ENCODE peak calls at places on chromosomes 5 and 9, in seven cellular contexts. M, O, C, I, E, L and R are unnamed samples.

GRCh38 chr9:14221558-14221957 is 92.4 kb downstream of the NFIB start:
- DNase-seq in M (no peak), C (peak), E (peak), I (peak), O (no peak), L (no peak), R (no peak)

GRCh38 chr5:137888875-137889759 is at the start of gene PKD2L2:
- DNase-seq in I (no peak), E (peak), O (peak), M (peak), C (no peak), L (peak), R (peak)

GRCh38 chr9:12826924-12827655 is 52.3 kb downstream of the LURAP1L start:
- DNase-seq in M (no peak), O (no peak), I (no peak), E (no peak), C (no peak), L (no peak), R (no peak)

GRCh38 chr9:133188006-133188842 is 20.8 kb downstream of the OBP2B start:
- DNase-seq in L (no peak), C (peak), O (no peak), M (peak), E (peak), I (peak), R (no peak)

GRCh38 chr9:8750639-8751041 is 951.1 kb upstream of the DMAC1 start:
- DNase-seq in O (no peak), E (no peak), C (no peak), I (no peak), M (no peak), L (no peak), R (no peak)

GRCh38 chr5:14063117-14063516 is 80.0 kb upstream of the TRIO start:
- DNase-seq in I (no peak), M (no peak), O (no peak), C (no peak), E (no peak), L (no peak), R (no peak)

GRCh38 chr5:132746592-132747063 is 598 bp upstream of the CCNI2 start:
- DNase-seq in I (no peak), L (no peak), O (no peak), M (no peak), C (peak), E (no peak), R (no peak)

GRCh38 chr9:81844131-81844567 is 84.1 kb upstream of the SPATA31D4 start:
- DNase-seq in I (peak), M (no peak), L (no peak), C (no peak), O (no peak), E (peak), R (no peak)

GRCh38 chr5:538271-538771 is 14.1 kb upstream of the SLC9A3 start:
- DNase-seq in I (no peak), C (no peak), E (no peak), L (no peak), O (peak), M (no peak), R (no peak)

GRCh38 chr5:52878671-52879070 is 91.0 kb downstream of the ITGA1 start:
- DNase-seq in E (no peak), M (no peak), L (no peak), I (peak), C (no peak), O (no peak), R (no peak)

GRCh38 chr5:135429326-135429725 is 17.8 kb downstream of the DCANP1 start:
- DNase-seq in M (no peak), O (no peak), I (no peak), L (no peak), C (no peak), E (peak), R (no peak)

GRCh38 chr5:3801967-3802366 is 206.3 kb downstream of the IRX1 start:
- DNase-seq in I (no peak), O (no peak), L (no peak), E (no peak), M (no peak), C (no peak), R (no peak)

GRCh38 chr5:45410304-45410995 is 285.7 kb downstream of the HCN1 start:
- DNase-seq in L (no peak), C (no peak), O (no peak), M (no peak), E (no peak), I (no peak), R (no peak)

GRCh38 chr9:86821011-86821845 is 126.1 kb downstream of the GAS1 start:
- DNase-seq in L (no peak), E (peak), C (no peak), M (peak), I (no peak), O (no peak), R (no peak)

GRCh38 chr9:113399646-113400200 is 1.4 kb downstream of the ALAD start:
- DNase-seq in O (no peak), E (no peak), M (no peak), C (no peak), L (no peak), I (no peak), R (no peak)
- H3K27ac ChIP-seq in O (peak), E (no peak), M (no peak), C (no peak), L (peak), I (peak), R (no peak)

GRCh38 chr9:123049589-123050222 is 16.2 kb downstream of the GPR21 start:
- DNase-seq in M (no peak), I (peak), L (no peak), C (no peak), O (no peak), E (peak), R (no peak)
- H3K27ac ChIP-seq in M (no peak), I (no peak), L (peak), C (no peak), O (no peak), E (peak), R (no peak)

DNA sequence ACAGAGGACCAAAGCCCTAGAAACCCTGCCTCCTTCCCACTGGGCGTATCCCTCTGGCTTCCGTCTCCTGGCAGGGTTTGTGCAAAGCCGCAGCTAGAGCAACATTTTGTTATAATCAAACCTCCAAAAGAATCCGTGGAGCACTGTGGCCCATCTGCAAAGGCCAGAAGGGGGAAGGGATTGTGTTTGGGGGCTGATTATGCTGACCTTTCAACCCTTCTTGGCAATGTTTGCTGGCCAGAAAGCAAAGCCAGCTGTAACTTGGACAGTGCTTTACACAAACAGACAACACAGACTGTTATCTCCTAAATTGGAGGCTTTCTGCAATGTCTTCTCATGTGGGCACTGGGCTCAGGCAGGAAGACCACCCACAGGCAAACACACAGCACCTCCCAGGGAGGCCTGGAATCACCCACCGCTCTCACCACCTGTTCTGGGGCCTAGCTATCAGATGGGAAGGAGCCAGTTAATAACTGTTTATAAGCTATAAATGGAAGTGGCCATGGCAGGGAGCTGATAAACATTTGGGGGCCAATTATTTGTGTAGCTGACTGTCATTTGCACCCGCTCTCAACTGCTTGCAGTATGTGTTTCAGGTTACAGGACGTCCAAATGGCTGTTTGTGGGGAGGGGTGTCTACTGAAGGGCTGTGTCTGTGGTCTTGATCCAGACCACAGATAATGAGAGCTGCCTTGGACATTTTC is 121.6 kb upstream of the ERCC6L2 start:
- DNase-seq in O (no peak), I (no peak), E (no peak), M (no peak), L (no peak), C (no peak), R (no peak)
- H3K27ac ChIP-seq in O (no peak), I (no peak), E (no peak), M (no peak), L (no peak), C (no peak), R (no peak)

GRCh38 chr9:38060688-38061087 is 8.3 kb downstream of the SHB start:
- DNase-seq in C (no peak), O (no peak), M (no peak), L (no peak), I (no peak), E (no peak), R (no peak)
- H3K27ac ChIP-seq in C (no peak), O (no peak), M (no peak), L (no peak), I (peak), E (no peak), R (no peak)

GRCh38 chr9:110536802-110537201 is 42.7 kb downstream of the SVEP1 start:
- DNase-seq in O (no peak), L (no peak), C (no peak), M (no peak), E (peak), I (no peak), R (no peak)

GRCh38 chr9:110538621-110539020 is 40.9 kb downstream of the SVEP1 start:
- DNase-seq in E (no peak), I (no peak), L (no peak), C (no peak), O (no peak), M (no peak), R (no peak)

GRCh38 chr9:110541950-110542349 is 37.6 kb downstream of the SVEP1 start:
- DNase-seq in O (no peak), M (no peak), L (no peak), C (no peak), I (no peak), E (no peak), R (no peak)

GRCh38 chr9:110532908-110533665 is 46.5 kb downstream of the SVEP1 start:
- DNase-seq in M (no peak), C (no peak), O (no peak), E (no peak), L (no peak), I (no peak), R (no peak)

GRCh38 chr9:110538169-110538568 is 41.4 kb downstream of the SVEP1 start:
- DNase-seq in I (no peak), C (no peak), M (no peak), L (no peak), E (no peak), O (no peak), R (no peak)
- H3K27ac ChIP-seq in I (no peak), C (no peak), M (no peak), L (no peak), E (peak), O (no peak), R (no peak)